ENCODE peak calls at places on chromosomes 4 and X, in four cellular contexts. J, M, E and S are unnamed samples.

GRCh38 chrX:109600114-109600710 is 24.8 kb downstream of the KCNE5 start:
- DNase-seq in E (no peak), M (peak; percentile 16), J (no peak), S (peak; percentile 12)

GRCh38 chrX:112760697-112761096 is 79.9 kb downstream of the AMOT start:
- DNase-seq in E (no peak), J (no peak), M (peak; percentile 37), S (no peak)

GRCh38 chr4:2835978-2836377 is 7.7 kb upstream of the ADD1 start:
- DNase-seq in J (no peak), E (no peak), M (no peak), S (no peak)

GRCh38 chrX:100802843-100803242 is 17.3 kb upstream of the CSTF2 start:
- DNase-seq in M (no peak), J (no peak), E (no peak), S (no peak)

GRCh38 chr4:77193511-77194236 is 36.7 kb downstream of the CCNG2 start:
- DNase-seq in J (no peak), M (no peak), E (no peak), S (no peak)

GRCh38 chr4:110666030-110666429 is 43.2 kb upstream of the PITX2 start:
- DNase-seq in M (peak; percentile 18), J (no peak), E (no peak), S (peak; percentile 72)

GRCh38 chrX:43644124-43644701 is 11.9 kb upstream of the MAOA start:
- DNase-seq in E (peak; percentile 88), M (peak; percentile 46), J (no peak), S (peak; percentile 85)

GRCh38 chr4:151173751-151174325 is 74.4 kb downstream of the RPS3A start:
- DNase-seq in J (no peak), M (peak; percentile 78), E (no peak), S (peak; percentile 91)

GRCh38 chr4:48033825-48034413 is 17.3 kb downstream of the NIPAL1 start:
- DNase-seq in J (no peak), E (peak; percentile 35), M (no peak), S (peak; percentile 17)

GRCh38 chr4:53840643-53841042 is 223.8 kb downstream of the CHIC2 start:
- DNase-seq in E (peak; percentile 59), M (no peak), J (no peak), S (peak; percentile 67)

GRCh38 chrX:20378291-20378920 is 111.7 kb upstream of the RPS6KA3 start:
- DNase-seq in M (no peak), E (peak; percentile 92), J (no peak), S (no peak)

GRCh38 chr4:185424905-185425599 is 712 bp downstream of the UFSP2 start:
- DNase-seq in E (peak; percentile 31), M (peak; percentile 43), J (no peak), S (no peak)

GRCh38 chrX:54496936-54497335 is 902 bp upstream of the FGD1 start:
- DNase-seq in M (no peak), J (no peak), E (no peak), S (no peak)

GRCh38 chrX:73563740-73564073 is 710 bp downstream of the CHIC1 start:
- DNase-seq in J (no peak), E (peak; percentile 34), M (peak; percentile 4), S (peak; percentile 1)

GRCh38 chr4:1841201-1841885 is 14.6 kb downstream of the LETM1 start:
- DNase-seq in M (no peak), J (no peak), E (no peak), S (no peak)

DNA sequence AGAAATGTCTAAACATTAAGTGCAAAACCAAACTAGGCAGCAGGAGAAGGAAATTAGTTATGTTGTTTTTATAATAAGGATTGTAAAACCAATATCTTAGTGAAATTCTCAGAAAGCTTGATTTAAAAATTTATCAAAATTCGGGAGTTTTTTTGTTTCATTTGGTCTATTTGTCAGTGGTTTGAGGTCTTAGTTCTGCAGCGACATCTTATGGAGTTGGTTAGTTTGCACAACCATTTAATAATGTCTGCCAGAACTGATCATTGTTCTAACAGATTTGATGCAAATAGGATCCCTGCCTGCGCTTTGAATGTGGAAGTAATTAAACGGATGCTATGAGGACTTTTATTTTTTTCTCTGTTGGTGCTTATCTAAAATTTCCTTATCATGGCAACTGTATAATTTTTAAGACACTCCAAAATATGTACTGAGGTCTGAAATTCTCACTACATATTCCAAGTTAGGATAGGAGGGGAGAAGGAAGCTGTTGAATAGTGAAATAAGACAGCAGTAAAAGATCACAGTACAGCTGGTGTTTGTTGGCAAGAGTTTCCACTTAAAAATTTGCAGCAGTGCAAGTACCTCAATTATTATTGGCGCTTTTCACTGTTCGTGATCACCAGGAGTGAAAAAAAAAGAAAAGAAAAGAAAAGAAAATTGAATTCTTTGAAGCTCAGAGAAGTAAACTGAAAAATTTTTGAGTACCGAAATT is 2521.4 kb downstream of the ARAP2 start:
- DNase-seq in M (peak; percentile 38), E (no peak), J (no peak), S (peak; percentile 57)
- TF ChIP-seq CTCF in M (peak; percentile 46), E (no peak), J (no peak), S (peak; percentile 31)

GRCh38 chr4:89482926-89483595 is 175.5 kb upstream of the GPRIN3 start:
- DNase-seq in E (peak; percentile 50), J (no peak), M (no peak), S (no peak)
- H3K4me3 ChIP-seq in E (no peak overlapping the region), J (no peak overlapping the region), M (no peak overlapping the region), S (no peak overlapping the region)

GRCh38 chr4:138030375-138030774 is 211.8 kb downstream of the SLC7A11 start:
- DNase-seq in M (peak; percentile 33), E (no peak), J (no peak), S (no peak)

GRCh38 chr4:138039010-138039409 is 203.1 kb downstream of the SLC7A11 start:
- DNase-seq in E (peak; percentile 65), J (no peak), M (peak; percentile 16), S (peak; percentile 62)

GRCh38 chr4:138037716-138038115 is 204.4 kb downstream of the SLC7A11 start:
- DNase-seq in E (no peak), M (peak; percentile 87), J (no peak), S (peak; percentile 89)

GRCh38 chr4:138034871-138035270 is 207.3 kb downstream of the SLC7A11 start:
- DNase-seq in E (peak; percentile 100), J (no peak), M (peak; percentile 63), S (peak; percentile 38)

GRCh38 chr4:138035781-138036258 is 206.3 kb downstream of the SLC7A11 start:
- DNase-seq in J (no peak), M (peak; percentile 73), E (peak; percentile 70), S (peak; percentile 76)
- TF ChIP-seq CTCF in J (peak; percentile 47), M (peak; percentile 76), E (peak; percentile 52), S (peak; percentile 67)

DNA sequence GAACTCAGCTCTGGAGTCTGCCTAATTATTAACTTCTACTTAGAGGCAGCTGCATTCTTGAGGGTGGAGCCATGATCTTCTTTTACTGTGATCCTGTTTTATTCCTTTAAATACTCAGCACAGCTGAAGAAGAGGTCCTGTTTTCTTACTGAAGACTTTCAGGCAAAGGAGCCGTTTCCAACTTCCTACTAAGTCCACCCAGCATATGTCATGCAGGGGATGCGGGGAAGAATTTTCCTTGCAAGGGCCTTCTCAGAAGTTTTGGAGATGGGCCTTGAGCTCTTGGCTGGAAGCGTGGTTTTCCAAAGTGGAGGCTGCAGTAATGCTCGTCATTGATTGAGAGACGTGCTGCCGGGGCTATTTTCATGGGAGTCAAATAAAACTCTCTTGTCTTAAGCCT is 27.8 kb downstream of the FGF2 start:
- DNase-seq in M (peak; percentile 39), J (no peak), E (no peak), S (no peak)
- H3K4me3 ChIP-seq in M (peak overlapping the region; percentile 10), J (peak overlapping the region; percentile 58), E (no peak overlapping the region), S (peak overlapping the region; percentile 17)

GRCh38 chr4:184400375-184400870 is 73.9 kb downstream of the IRF2 start:
- DNase-seq in E (peak; percentile 95), J (no peak), M (peak; percentile 93), S (peak; percentile 91)
- TF ChIP-seq CTCF in E (peak; percentile 25), J (no peak), M (peak; percentile 54), S (peak; percentile 44)

GRCh38 chrX:132958086-132958703 is at the start of gene HS6ST2:
- DNase-seq in M (no peak), E (no peak), J (no peak), S (no peak)
- H3K4me3 ChIP-seq in M (no peak within 1 kb of the TSS), E (peak within 1 kb of the TSS; percentile 48), J (peak within 1 kb of the TSS; percentile 69), S (no peak within 1 kb of the TSS)

GRCh38 chr4:155164705-155165104 is 43.7 kb upstream of the NPY2R start:
- DNase-seq in J (no peak), E (no peak), M (no peak), S (no peak)
- TF ChIP-seq CTCF in J (no peak), E (no peak), M (no peak), S (no peak)

GRCh38 chrX:103535206-103535605 is 15.9 kb upstream of the RAB40A start:
- DNase-seq in E (no peak), M (no peak), J (no peak), S (no peak)

GRCh38 chrX:103537871-103538387 is 18.6 kb upstream of the RAB40A start:
- DNase-seq in J (no peak), E (peak; percentile 15), M (no peak), S (no peak)

GRCh38 chrX:103536732-103537131 is 17.4 kb upstream of the RAB40A start:
- DNase-seq in J (no peak), E (no peak), M (no peak), S (no peak)

GRCh38 chrX:103533428-103534216 is 14.3 kb upstream of the RAB40A start:
- DNase-seq in E (peak; percentile 55), J (peak; percentile 76), M (peak; percentile 63), S (peak; percentile 71)

GRCh38 chrX:103536071-103536470 is 16.8 kb upstream of the RAB40A start:
- DNase-seq in E (no peak), J (no peak), M (no peak), S (peak; percentile 56)
- H3K4me3 ChIP-seq in E (no peak overlapping the region), J (peak overlapping the region; percentile 15), M (no peak overlapping the region), S (no peak overlapping the region)

DNA sequence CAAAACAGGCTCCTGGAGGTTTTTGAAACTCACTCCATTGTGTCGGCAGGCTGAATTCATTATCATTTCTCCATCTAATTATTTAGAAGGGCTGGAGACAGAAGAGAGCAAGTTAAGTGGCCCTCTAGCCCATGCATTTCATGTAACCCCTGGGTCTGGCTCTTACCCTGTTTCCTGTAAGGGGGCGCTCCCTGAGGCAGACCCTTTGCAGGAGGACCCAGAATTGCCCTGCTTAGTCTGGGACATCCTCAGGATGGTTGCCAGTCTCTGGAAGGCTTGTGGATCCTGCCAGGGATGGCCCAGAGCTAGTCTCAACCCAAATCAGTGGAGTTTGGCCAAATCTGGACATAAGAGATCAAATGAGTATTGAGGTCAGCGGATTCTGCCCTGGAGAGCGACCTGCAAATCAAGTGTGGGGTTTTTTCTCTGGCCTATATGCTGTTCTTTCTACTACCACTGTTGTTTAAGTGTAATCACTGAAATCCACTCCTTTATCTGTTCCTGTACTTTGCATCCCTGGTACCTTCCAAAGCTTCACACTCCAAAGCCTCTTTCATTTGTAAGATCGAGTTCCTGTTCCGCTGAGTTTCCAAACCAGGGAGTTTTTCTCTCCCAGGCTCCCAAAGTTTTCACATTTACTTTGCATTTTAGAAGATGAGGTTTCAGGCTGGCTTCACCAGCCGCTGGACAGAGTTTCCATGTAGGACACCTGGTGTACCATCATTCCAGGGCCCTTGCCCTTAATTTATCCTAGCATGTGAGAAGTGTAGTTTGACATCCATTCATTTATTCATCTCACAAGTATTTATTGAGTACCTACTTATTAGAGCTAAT is 6.3 kb downstream of the KLF3 start:
- DNase-seq in M (no peak), E (no peak), J (no peak), S (no peak)
- TF ChIP-seq CTCF in M (no peak), E (no peak), J (no peak), S (no peak)

DNA sequence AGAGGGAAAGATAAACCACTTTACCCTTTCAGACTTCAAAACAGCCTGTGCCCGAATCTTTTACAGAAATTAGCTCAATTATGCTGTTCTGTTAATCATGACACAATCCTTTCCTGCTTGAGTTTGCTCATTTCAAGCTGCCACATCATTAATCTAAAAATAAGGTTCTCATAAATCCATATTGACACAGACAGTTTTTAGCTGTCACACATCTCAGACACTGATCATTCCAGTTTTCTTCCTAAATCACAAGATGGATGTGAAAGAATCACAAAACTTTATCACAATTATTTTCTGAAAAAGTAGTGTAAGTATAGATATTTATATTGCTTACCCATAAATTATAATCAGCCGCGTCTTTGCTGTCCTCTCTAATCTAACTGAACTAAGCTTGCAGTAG is 27.9 kb upstream of the AMELX start:
- DNase-seq in M (no peak), J (no peak), E (no peak), S (no peak)
- H3K4me3 ChIP-seq in M (no peak overlapping the region), J (peak overlapping the region; percentile 16), E (no peak overlapping the region), S (no peak overlapping the region)